ENCODE peak calls at places on chromosome 5, in six cellular contexts. H is cardiac muscle cell, T is OCI-LY7, G is heart left ventricle, O is kidney epithelial cell, B is uterus. F is an unnamed sample.
A peak's percentile ranks its signal among the peaks of the same experiment; 100 is the strongest.

GRCh38 chr5:137696481-137696880 is 39.4 kb downstream of the KLHL3 start:
- DNase-seq in H (no peak), T (no peak), G (no peak), O (no peak), B (no peak), F (no peak)

GRCh38 chr5:113119271-113119924 is 142.8 kb downstream of the DCP2 start:
- DNase-seq in H (peak; percentile 23), T (no peak), G (peak; percentile 70), O (no peak), B (peak; percentile 64), F (no peak)

GRCh38 chr5:103487253-103487652 is 75.3 kb downstream of the NUDT12 start:
- DNase-seq in H (no peak), T (no peak), G (no peak), O (no peak), B (no peak), F (no peak)

GRCh38 chr5:32455311-32455710 is 10.8 kb upstream of the ZFR start:
- DNase-seq in H (no peak), T (no peak), G (no peak), O (no peak), B (no peak), F (no peak)

GRCh38 chr5:159894149-159894720 is 22.0 kb upstream of the ADRA1B start:
- DNase-seq in H (no peak), T (no peak), G (no peak), O (no peak), B (no peak), F (no peak)

GRCh38 chr5:68641211-68641610 is 425.7 kb downstream of the PIK3R1 start:
- DNase-seq in H (no peak), T (no peak), G (no peak), O (no peak), B (no peak), F (peak; percentile 32)

GRCh38 chr5:156396063-156396829 is 69.3 kb downstream of the SGCD start:
- DNase-seq in H (no peak), T (no peak), G (no peak), O (no peak), B (no peak), F (no peak)

GRCh38 chr5:117103703-117104102 is 529.1 kb upstream of the SEMA6A start:
- DNase-seq in H (peak; percentile 46), T (no peak), G (no peak), O (no peak), B (no peak), F (no peak)

GRCh38 chr5:76270214-76270613 is 132.9 kb upstream of the IQGAP2 start:
- DNase-seq in H (no peak), T (no peak), G (no peak), O (peak; percentile 68), B (no peak), F (peak; percentile 9)

GRCh38 chr5:59157001-59157527 is 574.2 kb downstream of the RAB3C start:
- DNase-seq in H (no peak), T (no peak), G (no peak), O (no peak), B (no peak), F (no peak)

GRCh38 chr5:30368064-30368463 is 825.4 kb upstream of the CDH6 start:
- DNase-seq in H (no peak), T (no peak), G (no peak), O (no peak), B (no peak), F (no peak)

GRCh38 chr5:54620583-54620933 is 103.0 kb downstream of the SNX18 start:
- DNase-seq in H (no peak), T (no peak), G (no peak), O (no peak), B (no peak), F (no peak)

GRCh38 chr5:10576790-10577189 is 12.9 kb downstream of the ANKRD33B start:
- DNase-seq in H (no peak), T (no peak), G (no peak), O (no peak), B (no peak), F (no peak)

GRCh38 chr5:113488645-113489184 is 462 bp upstream of the MCC start:
- DNase-seq in H (no peak), T (no peak), G (no peak), O (no peak), B (no peak), F (no peak)

GRCh38 chr5:78984020-78984610 is 995 bp downstream of the ARSB start:
- DNase-seq in H (no peak), T (peak; percentile 49), G (no peak), O (no peak), B (no peak), F (no peak)

GRCh38 chr5:158423623-158424200 is 564.8 kb upstream of the CLINT1 start:
- DNase-seq in H (no peak), T (no peak), G (no peak), O (no peak), B (no peak), F (no peak)

GRCh38 chr5:106097308-106097707 is 1573.4 kb downstream of the EFNA5 start:
- DNase-seq in H (no peak), T (no peak), G (no peak), O (no peak), B (no peak), F (no peak)

GRCh38 chr5:73605223-73606087 is 20.5 kb upstream of the ARHGEF28 start:
- DNase-seq in H (no peak), T (no peak), G (no peak), O (no peak), B (no peak), F (no peak)

GRCh38 chr5:18534119-18534518 is 899.9 kb downstream of the TAF11L14 start:
- DNase-seq in H (no peak), T (no peak), G (no peak), O (no peak), B (no peak), F (no peak)

DNA sequence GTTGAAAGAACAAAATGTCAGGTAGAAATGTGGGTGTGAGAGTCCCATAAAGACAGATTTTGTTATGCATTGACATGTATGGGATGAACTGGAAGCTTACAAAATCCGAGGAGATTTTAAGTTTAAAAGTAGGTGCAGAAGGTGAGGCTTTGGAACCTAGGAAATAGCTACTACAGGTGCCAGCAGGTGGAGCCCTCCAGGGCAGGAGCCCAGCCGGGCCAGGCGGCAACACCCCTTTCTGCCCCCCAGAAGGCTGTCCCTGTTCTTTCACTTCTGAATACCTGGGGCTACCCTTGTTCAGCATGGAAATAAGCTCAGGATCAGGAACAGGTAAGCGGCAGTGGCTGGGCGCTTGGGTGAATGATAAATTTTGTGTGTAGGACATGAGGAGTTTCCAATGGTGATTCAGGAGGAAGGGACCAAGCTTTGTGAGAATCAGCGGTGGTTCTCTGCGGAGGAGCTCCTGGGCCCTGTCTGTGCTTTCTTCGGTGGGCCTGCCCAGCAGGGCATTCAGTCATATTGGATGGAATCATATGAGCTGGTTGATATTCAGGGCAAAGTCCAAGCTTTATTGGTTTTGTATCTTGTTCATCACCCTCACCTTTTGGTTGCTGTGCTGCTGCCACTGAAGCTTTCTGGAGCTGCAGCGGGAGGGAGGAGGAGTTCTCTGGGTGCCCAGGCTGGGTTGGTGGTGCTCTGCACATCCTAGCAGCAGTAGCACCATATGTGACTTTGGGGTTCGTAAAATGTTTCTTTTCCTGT is 12.3 kb downstream of the PCBD2 start:
- DNase-seq in H (no peak), T (peak; percentile 44), G (no peak), O (no peak), B (no peak), F (no peak)
- TF ChIP-seq CTCF in H (peak; percentile 27), T (peak; percentile 87), G (no peak), O (peak; percentile 47), B (no peak), F (peak; percentile 51)

GRCh38 chr5:149735066-149735465 is 5.0 kb downstream of the PPARGC1B start:
- DNase-seq in H (no peak), T (no peak), G (peak; percentile 36), O (no peak), B (no peak), F (no peak)

GRCh38 chr5:149731617-149732400 is 1.7 kb downstream of the PPARGC1B start:
- DNase-seq in H (peak; percentile 88), T (peak; percentile 89), G (peak; percentile 90), O (peak; percentile 43), B (peak; percentile 80), F (peak; percentile 86)

GRCh38 chr5:149732500-149733128 is 2.5 kb downstream of the PPARGC1B start:
- DNase-seq in H (peak; percentile 24), T (no peak), G (peak; percentile 68), O (no peak), B (peak; percentile 50), F (no peak)

GRCh38 chr5:149731332-149731616 is 1.2 kb downstream of the PPARGC1B start:
- DNase-seq in H (no peak), T (no peak), G (no peak), O (no peak), B (no peak), F (no peak)

GRCh38 chr5:149733129-149733900 is 3.2 kb downstream of the PPARGC1B start:
- DNase-seq in H (no peak), T (no peak), G (no peak), O (no peak), B (no peak), F (no peak)
- H3K4me3 ChIP-seq in H (no peak overlapping the region), T (no peak overlapping the region), G (peak overlapping the region; percentile 69), O (peak overlapping the region; percentile 8), B (no peak overlapping the region), F (peak overlapping the region; percentile 93)

DNA sequence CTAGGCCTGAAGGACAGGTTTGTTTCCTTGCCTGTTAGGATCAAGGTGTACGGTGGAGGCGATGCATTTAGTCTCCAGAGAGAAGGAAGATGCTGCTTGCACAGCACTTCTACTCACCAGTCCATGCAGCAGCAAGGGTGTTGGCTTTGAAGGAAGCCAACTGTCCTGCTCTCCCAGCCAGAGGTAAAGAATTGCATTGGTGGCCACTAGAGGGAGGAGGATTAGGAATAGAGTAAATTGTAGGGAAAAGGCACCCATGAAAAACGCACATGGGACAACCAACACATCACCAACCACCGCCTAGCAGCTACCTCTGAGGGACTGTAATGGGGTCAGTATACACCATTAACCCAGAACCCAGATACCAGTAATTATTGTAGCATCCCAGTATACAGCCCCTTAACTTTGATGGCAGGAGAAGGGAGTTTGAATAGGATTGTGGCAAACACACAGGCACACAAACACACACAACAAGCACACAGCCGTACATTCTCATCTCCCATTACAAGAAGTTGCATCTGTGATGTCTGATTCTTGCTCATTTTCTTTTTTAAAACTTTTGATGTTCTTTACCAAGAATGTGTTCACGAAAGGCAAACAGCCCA is 267.7 kb downstream of the ADAMTS6 start:
- DNase-seq in H (peak; percentile 27), T (peak; percentile 17), G (no peak), O (no peak), B (no peak), F (no peak)
- H3K36me3 ChIP-seq in H (no peaks in the 10 kb centered on the region), T (no peaks in the 10 kb centered on the region), G (peaks cover 5% of the 10 kb centered on the region), O (no peaks in the 10 kb centered on the region), B (no peaks in the 10 kb centered on the region), F (no peaks in the 10 kb centered on the region)

GRCh38 chr5:83474170-83474796 is 2.7 kb downstream of the VCAN start:
- DNase-seq in H (peak; percentile 94), T (no peak), G (peak; percentile 80), O (peak; percentile 73), B (peak; percentile 83), F (peak; percentile 82)

GRCh38 chr5:83472508-83473343 is 1.2 kb downstream of the VCAN start:
- DNase-seq in H (peak; percentile 67), T (no peak), G (peak; percentile 42), O (no peak), B (peak; percentile 57), F (peak; percentile 61)

GRCh38 chr5:83474986-83475385 is 3.4 kb downstream of the VCAN start:
- DNase-seq in H (peak; percentile 23), T (no peak), G (no peak), O (no peak), B (no peak), F (no peak)

GRCh38 chr5:83472213-83472507 is 616 bp downstream of the VCAN start:
- DNase-seq in H (no peak), T (no peak), G (no peak), O (no peak), B (no peak), F (no peak)

GRCh38 chr5:83473344-83474169 is 2.0 kb downstream of the VCAN start:
- DNase-seq in H (peak; percentile 96), T (no peak), G (peak; percentile 88), O (peak; percentile 95), B (peak; percentile 93), F (peak; percentile 88)
- TF ChIP-seq CTCF in H (peak; percentile 91), T (peak; percentile 70), G (peak; percentile 84), O (peak; percentile 84), B (peak; percentile 71), F (peak; percentile 89)

F was measured in GM06990.